ENCODE peak calls at places on chromosome 18, in five cellular contexts. One of them, this sample, is unnamed.

GRCh38 chr18:10726198-10727068 is 200.6 kb downstream of the NAPG start:
- DNase-seq in IMR-90: no peak
- DNase-seq in heart left ventricle: no peak
- DNase-seq in AG20443: no peak
- DNase-seq in glutamatergic neuron: no peak
- DNase-seq in this sample: no peak

GRCh38 chr18:10690376-10690775 is 164.5 kb downstream of the NAPG start:
- DNase-seq in AG20443: no peak
- DNase-seq in glutamatergic neuron: no peak
- DNase-seq in IMR-90: no peak
- DNase-seq in heart left ventricle: no peak
- DNase-seq in this sample: no peak

GRCh38 chr18:63476666-63477065 is at the start of gene SERPINB5:
- DNase-seq in glutamatergic neuron: no peak
- DNase-seq in IMR-90: no peak
- DNase-seq in AG20443: no peak
- DNase-seq in heart left ventricle: no peak
- DNase-seq in this sample: no peak

GRCh38 chr18:63578357-63578958 is 8.7 kb upstream of the SERPINB13 start:
- DNase-seq in IMR-90: peak
- DNase-seq in heart left ventricle: no peak
- DNase-seq in AG20443: peak
- DNase-seq in glutamatergic neuron: no peak
- DNase-seq in this sample: peak

GRCh38 chr18:50658601-50659000 is 98.7 kb downstream of the MAPK4 start:
- DNase-seq in heart left ventricle: no peak
- DNase-seq in glutamatergic neuron: no peak
- DNase-seq in IMR-90: no peak
- DNase-seq in AG20443: no peak
- DNase-seq in this sample: no peak

GRCh38 chr18:48697441-48697840 is 158.6 kb downstream of the CTIF start:
- DNase-seq in AG20443: no peak
- DNase-seq in heart left ventricle: no peak
- DNase-seq in IMR-90: no peak
- DNase-seq in glutamatergic neuron: no peak
- DNase-seq in this sample: no peak

GRCh38 chr18:74299746-74300145 is 8.0 kb upstream of the CYB5A start:
- DNase-seq in heart left ventricle: no peak
- DNase-seq in AG20443: no peak
- DNase-seq in glutamatergic neuron: no peak
- DNase-seq in IMR-90: peak
- DNase-seq in this sample: peak

GRCh38 chr18:58315739-58316215 is 271.8 kb downstream of the NEDD4L start:
- DNase-seq in IMR-90: no peak
- DNase-seq in AG20443: no peak
- DNase-seq in glutamatergic neuron: no peak
- DNase-seq in heart left ventricle: peak
- DNase-seq in this sample: no peak

GRCh38 chr18:45167631-45168225 is 447.5 kb upstream of the SLC14A2 start:
- DNase-seq in heart left ventricle: no peak
- DNase-seq in glutamatergic neuron: no peak
- DNase-seq in IMR-90: peak
- DNase-seq in AG20443: peak
- DNase-seq in this sample: peak

GRCh38 chr18:22044474-22045220 is 124.7 kb upstream of the GATA6 start:
- DNase-seq in heart left ventricle: no peak
- DNase-seq in AG20443: no peak
- DNase-seq in glutamatergic neuron: no peak
- DNase-seq in IMR-90: no peak
- DNase-seq in this sample: no peak

GRCh38 chr18:74898965-74899364 is 301.3 kb downstream of the ZNF407 start:
- DNase-seq in IMR-90: peak
- DNase-seq in glutamatergic neuron: no peak
- DNase-seq in heart left ventricle: no peak
- DNase-seq in AG20443: peak
- DNase-seq in this sample: peak

GRCh38 chr18:45423664-45424063 is 191.6 kb upstream of the SLC14A2 start:
- DNase-seq in IMR-90: no peak
- DNase-seq in glutamatergic neuron: no peak
- DNase-seq in AG20443: no peak
- DNase-seq in heart left ventricle: no peak
- DNase-seq in this sample: no peak

GRCh38 chr18:37430346-37431076 is 135.1 kb downstream of the CELF4 start:
- DNase-seq in IMR-90: no peak
- DNase-seq in heart left ventricle: no peak
- DNase-seq in glutamatergic neuron: no peak
- DNase-seq in AG20443: no peak
- DNase-seq in this sample: no peak

GRCh38 chr18:7575465-7576026 is 8.4 kb downstream of the PTPRM start:
- DNase-seq in IMR-90: peak
- DNase-seq in glutamatergic neuron: no peak
- DNase-seq in heart left ventricle: no peak
- DNase-seq in AG20443: peak
- DNase-seq in this sample: peak

GRCh38 chr18:76499596-76500340 is 4.7 kb upstream of the ZNF516 start:
- DNase-seq in heart left ventricle: no peak
- DNase-seq in IMR-90: no peak
- DNase-seq in glutamatergic neuron: no peak
- DNase-seq in AG20443: no peak
- DNase-seq in this sample: no peak

GRCh38 chr18:12254137-12254819 is at the start of gene CIDEA:
- DNase-seq in AG20443: peak
- DNase-seq in glutamatergic neuron: peak
- DNase-seq in heart left ventricle: no peak
- DNase-seq in IMR-90: no peak
- DNase-seq in this sample: peak

GRCh38 chr18:36786686-36787085 is 42.1 kb downstream of the TPGS2 start:
- DNase-seq in IMR-90: peak
- DNase-seq in AG20443: peak
- DNase-seq in heart left ventricle: peak
- DNase-seq in glutamatergic neuron: no peak
- DNase-seq in this sample: peak

GRCh38 chr18:75429975-75430374 is 2.5 kb upstream of the SMIM21 start:
- DNase-seq in AG20443: no peak
- DNase-seq in heart left ventricle: no peak
- DNase-seq in glutamatergic neuron: no peak
- DNase-seq in IMR-90: no peak
- DNase-seq in this sample: no peak

GRCh38 chr18:48166971-48167370 is 236.5 kb upstream of the SMAD2 start:
- DNase-seq in AG20443: no peak
- DNase-seq in glutamatergic neuron: no peak
- DNase-seq in IMR-90: no peak
- DNase-seq in heart left ventricle: peak
- DNase-seq in this sample: no peak

GRCh38 chr18:79598046-79598884 is 81.3 kb upstream of the CTDP1 start:
- DNase-seq in AG20443: no peak
- DNase-seq in glutamatergic neuron: peak
- DNase-seq in heart left ventricle: peak
- DNase-seq in IMR-90: no peak
- DNase-seq in this sample: no peak

GRCh38 chr18:25726278-25726677 is 364.1 kb downstream of the SS18 start:
- DNase-seq in glutamatergic neuron: peak
- DNase-seq in heart left ventricle: no peak
- DNase-seq in AG20443: peak
- DNase-seq in IMR-90: peak
- DNase-seq in this sample: peak

GRCh38 chr18:74836296-74837139 is 238.8 kb downstream of the ZNF407 start:
- DNase-seq in IMR-90: peak
- DNase-seq in heart left ventricle: peak
- DNase-seq in AG20443: peak
- DNase-seq in glutamatergic neuron: no peak
- DNase-seq in this sample: peak

GRCh38 chr18:58635891-58636290 is 7.0 kb upstream of the ALPK2 start:
- DNase-seq in heart left ventricle: no peak
- DNase-seq in AG20443: peak
- DNase-seq in IMR-90: peak
- DNase-seq in glutamatergic neuron: no peak
- DNase-seq in this sample: peak

GRCh38 chr18:29181151-29181901 is 1004.4 kb upstream of the CDH2 start:
- DNase-seq in glutamatergic neuron: no peak
- DNase-seq in AG20443: peak
- DNase-seq in IMR-90: peak
- DNase-seq in heart left ventricle: no peak
- DNase-seq in this sample: peak

GRCh38 chr18:40851014-40851429 is 1104.0 kb upstream of the PIK3C3 start:
- DNase-seq in AG20443: no peak
- DNase-seq in IMR-90: peak
- DNase-seq in glutamatergic neuron: no peak
- DNase-seq in heart left ventricle: no peak
- DNase-seq in this sample: peak

GRCh38 chr18:36189486-36189885 is 2.2 kb downstream of the MOCOS start:
- DNase-seq in AG20443: no peak
- DNase-seq in IMR-90: no peak
- DNase-seq in heart left ventricle: no peak
- DNase-seq in glutamatergic neuron: no peak
- DNase-seq in this sample: no peak

GRCh38 chr18:75221397-75221796 is 10.8 kb downstream of the TSHZ1 start:
- DNase-seq in AG20443: no peak
- DNase-seq in IMR-90: peak
- DNase-seq in glutamatergic neuron: no peak
- DNase-seq in heart left ventricle: no peak
- DNase-seq in this sample: peak

GRCh38 chr18:73099759-73100158 is 232.0 kb upstream of the NETO1 start:
- DNase-seq in AG20443: no peak
- DNase-seq in glutamatergic neuron: no peak
- DNase-seq in IMR-90: no peak
- DNase-seq in heart left ventricle: no peak
- DNase-seq in this sample: no peak

GRCh38 chr18:41853280-41853679 is 101.8 kb upstream of the PIK3C3 start:
- DNase-seq in glutamatergic neuron: no peak
- DNase-seq in heart left ventricle: no peak
- DNase-seq in IMR-90: no peak
- DNase-seq in AG20443: no peak
- DNase-seq in this sample: no peak

GRCh38 chr18:47775961-47776360 is 154.5 kb downstream of the SMAD2 start:
- DNase-seq in heart left ventricle: no peak
- DNase-seq in IMR-90: peak
- DNase-seq in glutamatergic neuron: no peak
- DNase-seq in AG20443: peak
- DNase-seq in this sample: peak

GRCh38 chr18:28152354-28152753 is 24.6 kb downstream of the CDH2 start:
- DNase-seq in glutamatergic neuron: no peak
- DNase-seq in IMR-90: no peak
- DNase-seq in AG20443: no peak
- DNase-seq in heart left ventricle: no peak
- DNase-seq in this sample: no peak

GRCh38 chr18:67710639-67711038 is 194.1 kb upstream of the DSEL start:
- DNase-seq in heart left ventricle: no peak
- DNase-seq in glutamatergic neuron: no peak
- DNase-seq in AG20443: no peak
- DNase-seq in IMR-90: no peak
- DNase-seq in this sample: no peak

GRCh38 chr18:28961669-28962228 is 784.8 kb upstream of the CDH2 start:
- DNase-seq in AG20443: peak
- DNase-seq in glutamatergic neuron: peak
- DNase-seq in heart left ventricle: no peak
- DNase-seq in IMR-90: peak
- DNase-seq in this sample: peak

GRCh38 chr18:8608795-8609673 is at the start of gene RAB12:
- DNase-seq in AG20443: peak
- DNase-seq in glutamatergic neuron: peak
- DNase-seq in IMR-90: peak
- DNase-seq in heart left ventricle: peak
- DNase-seq in this sample: peak

GRCh38 chr18:44802508-44802907 is 121.8 kb downstream of the SETBP1 start:
- DNase-seq in glutamatergic neuron: no peak
- DNase-seq in IMR-90: peak
- DNase-seq in AG20443: peak
- DNase-seq in heart left ventricle: no peak
- DNase-seq in this sample: peak